ENCODE peak calls at places on chromosomes 12 and 14, in five cellular contexts. E, H, K, U and G are unnamed samples.

GRCh38 chr12:54680374-54680773 is 32.2 kb upstream of the DCD start:
- DNase-seq in E (no peak), H (peak), K (peak), U (no peak), G (peak)

GRCh38 chr12:12510141-12510540 is 52.5 kb downstream of the DUSP16 start:
- DNase-seq in E (no peak), H (no peak), K (no peak), U (no peak), G (no peak)

GRCh38 chr12:18457362-18457761 is 196.0 kb downstream of the PIK3C2G start:
- DNase-seq in E (no peak), H (no peak), K (no peak), U (no peak), G (no peak)

GRCh38 chr12:119229837-119230236 is 51.1 kb downstream of the HSPB8 start:
- DNase-seq in E (no peak), H (peak), K (peak), U (peak), G (peak)

GRCh38 chr14:89566644-89567411 is 149.8 kb upstream of the FOXN3 start:
- DNase-seq in E (no peak), H (no peak), K (no peak), U (no peak), G (no peak)

GRCh38 chr12:55637467-55637866 is 775 bp downstream of the OR10P1 start:
- DNase-seq in E (no peak), H (no peak), K (no peak), U (no peak), G (no peak)

GRCh38 chr14:29220077-29220476 is 453.5 kb downstream of the FOXG1 start:
- DNase-seq in E (no peak), H (peak), K (no peak), U (no peak), G (no peak)

GRCh38 chr14:43706901-43707300 is 800.2 kb downstream of the FSCB start:
- DNase-seq in E (no peak), H (no peak), K (peak), U (no peak), G (no peak)

GRCh38 chr12:13223176-13223806 is 26.8 kb downstream of the EMP1 start:
- DNase-seq in E (no peak), H (no peak), K (no peak), U (no peak), G (no peak)

GRCh38 chr12:127393896-127394295 is 873.1 kb upstream of the TMEM132C start:
- DNase-seq in E (no peak), H (no peak), K (no peak), U (no peak), G (no peak)

GRCh38 chr12:106126441-106127288 is 12.1 kb downstream of the NUAK1 start:
- DNase-seq in E (no peak), H (no peak), K (no peak), U (no peak), G (no peak)

GRCh38 chr12:85363382-85364190 is 83.6 kb downstream of the ALX1 start:
- DNase-seq in E (no peak), H (no peak), K (no peak), U (no peak), G (no peak)

GRCh38 chr14:77040309-77040994 is 11.9 kb upstream of the IRF2BPL start:
- DNase-seq in E (peak), H (peak), K (peak), U (peak), G (peak)